ENCODE peak calls at places on chromosomes 2 and 18, in six cellular contexts. P is mammary epithelial cell, V is neural progenitor cell, E is sigmoid colon, W is upper lobe of right lung, H is breast epithelium. R is an unnamed sample.

GRCh38 chr2:8662239-8662879 is 19.5 kb upstream of the ID2 start:
- DNase-seq in V (no peak), W (peak), E (no peak), P (peak), H (no peak), R (no peak)

GRCh38 chr2:7417845-7418244 is 500.6 kb downstream of the RNF144A start:
- DNase-seq in E (no peak), P (no peak), H (no peak), V (no peak), W (no peak), R (no peak)

GRCh38 chr18:30440351-30440750 is 602.2 kb downstream of the DSC3 start:
- DNase-seq in W (no peak), E (no peak), P (no peak), V (no peak), H (no peak), R (no peak)

GRCh38 chr2:203740741-203741363 is 34.4 kb downstream of the CD28 start:
- DNase-seq in E (no peak), H (no peak), P (peak), W (no peak), V (no peak), R (no peak)

GRCh38 chr2:236988690-236989639 is 96.7 kb upstream of the COPS8 start:
- DNase-seq in P (no peak), E (peak), W (peak), H (peak), V (peak), R (no peak)

GRCh38 chr2:212536385-212537310 is 2.0 kb downstream of the ERBB4 start:
- DNase-seq in V (peak), H (no peak), P (no peak), W (peak), E (no peak), R (no peak)

GRCh38 chr2:28348149-28348567 is 44.5 kb upstream of the FOSL2 start:
- DNase-seq in H (no peak), W (peak), E (peak), P (no peak), V (no peak), R (no peak)

GRCh38 chr18:23548719-23549118 is 37.6 kb downstream of the NPC1 start:
- DNase-seq in W (no peak), P (no peak), E (no peak), V (no peak), H (no peak), R (no peak)

GRCh38 chr18:75752864-75753263 is 325.4 kb upstream of the SMIM21 start:
- DNase-seq in P (no peak), E (no peak), H (peak), W (no peak), V (no peak), R (no peak)

GRCh38 chr18:9947248-9947647 is 33.4 kb downstream of the VAPA start:
- DNase-seq in V (no peak), E (no peak), W (no peak), P (peak), H (no peak), R (no peak)

GRCh38 chr2:202965810-202966454 is 48.7 kb upstream of the NBEAL1 start:
- DNase-seq in P (peak), H (no peak), W (no peak), E (no peak), V (peak), R (peak)

GRCh38 chr2:229179598-229179997 is 91.5 kb downstream of the PID1 start:
- DNase-seq in H (no peak), V (no peak), E (no peak), W (no peak), P (no peak), R (no peak)

GRCh38 chr2:26934335-26934724 is 36.1 kb upstream of the MAPRE3 start:
- DNase-seq in V (no peak), P (no peak), W (no peak), H (no peak), E (no peak), R (no peak)

GRCh38 chr2:156329031-156329921 is 3.2 kb downstream of the NR4A2 start:
- DNase-seq in H (no peak), V (peak), E (peak), W (no peak), P (no peak), R (no peak)

GRCh38 chr2:133418671-133419070 is 149.6 kb downstream of the NCKAP5 start:
- DNase-seq in H (no peak), V (no peak), E (no peak), W (no peak), P (no peak), R (no peak)

GRCh38 chr2:160472839-160473251 is 20.8 kb downstream of the RBMS1 start:
- DNase-seq in E (no peak), V (peak), H (no peak), W (no peak), P (no peak), R (peak)

GRCh38 chr2:152255918-152256317 is 79.1 kb upstream of the FMNL2 start:
- DNase-seq in V (no peak), P (no peak), W (no peak), E (no peak), H (no peak), R (no peak)

GRCh38 chr18:57841568-57841967 is 38.5 kb upstream of the ATP8B1 start:
- DNase-seq in P (no peak), W (no peak), H (no peak), V (no peak), E (no peak), R (no peak)

GRCh38 chr2:182907081-182907830 is 40.8 kb upstream of the FRZB start:
- DNase-seq in E (no peak), V (peak), P (no peak), W (no peak), H (no peak), R (no peak)

GRCh38 chr2:108968619-108969018 is 20.4 kb downstream of the EDAR start:
- DNase-seq in H (no peak), V (no peak), P (peak), E (no peak), W (no peak), R (no peak)

GRCh38 chr2:177622516-177622915 is 229.9 kb downstream of the AGPS start:
- DNase-seq in H (no peak), V (peak), E (no peak), P (peak), W (no peak), R (no peak)

GRCh38 chr2:70385966-70386595 is 84.2 kb upstream of the FAM136A start:
- DNase-seq in E (no peak), V (peak), P (no peak), W (no peak), H (peak), R (no peak)

DNA sequence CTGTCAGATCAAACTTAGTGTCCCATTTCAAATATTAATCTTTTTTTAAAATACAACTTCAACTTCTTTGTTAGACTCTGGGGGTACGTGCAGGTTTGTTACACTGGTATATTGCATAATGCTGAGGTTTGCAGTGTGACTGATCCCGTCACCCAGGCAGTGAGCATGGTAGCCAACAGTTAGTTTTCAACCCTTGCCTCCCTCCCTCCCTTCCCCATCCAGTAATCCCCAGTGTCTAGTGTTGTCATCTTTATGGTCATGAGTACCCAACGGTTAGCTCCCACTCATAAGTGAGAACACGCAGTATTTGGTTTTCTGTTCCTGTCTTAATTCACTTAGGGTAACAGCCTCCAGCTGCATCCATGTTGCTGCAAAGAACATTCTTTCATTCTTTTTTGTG is 23.9 kb downstream of the NOL10 start:
- DNase-seq in H (no peak), W (no peak), V (no peak), E (no peak), P (no peak), R (no peak)
- H3K27ac ChIP-seq in H (no peak), W (no peak), V (no peak), E (no peak), P (no peak), R (no peak)

GRCh38 chr2:36360063-36360462 is 4.5 kb downstream of the CRIM1 start:
- DNase-seq in W (no peak), H (no peak), E (no peak), P (peak), V (no peak), R (no peak)

GRCh38 chr2:36357506-36358316 is 2.1 kb downstream of the CRIM1 start:
- DNase-seq in H (no peak), V (peak), W (no peak), E (peak), P (peak), R (peak)

GRCh38 chr2:36360834-36361233 is 5.3 kb downstream of the CRIM1 start:
- DNase-seq in H (no peak), P (no peak), E (no peak), V (no peak), W (no peak), R (no peak)

GRCh38 chr2:36358317-36358659 is 2.7 kb downstream of the CRIM1 start:
- DNase-seq in E (no peak), H (no peak), P (no peak), V (no peak), W (no peak), R (no peak)

GRCh38 chr2:36359006-36359580 is 3.5 kb downstream of the CRIM1 start:
- DNase-seq in W (no peak), P (no peak), E (no peak), V (no peak), H (no peak), R (no peak)
- TF ChIP-seq CTCF in W (peak), P (peak), E (no peak), V (peak), H (peak), R (peak)

DNA sequence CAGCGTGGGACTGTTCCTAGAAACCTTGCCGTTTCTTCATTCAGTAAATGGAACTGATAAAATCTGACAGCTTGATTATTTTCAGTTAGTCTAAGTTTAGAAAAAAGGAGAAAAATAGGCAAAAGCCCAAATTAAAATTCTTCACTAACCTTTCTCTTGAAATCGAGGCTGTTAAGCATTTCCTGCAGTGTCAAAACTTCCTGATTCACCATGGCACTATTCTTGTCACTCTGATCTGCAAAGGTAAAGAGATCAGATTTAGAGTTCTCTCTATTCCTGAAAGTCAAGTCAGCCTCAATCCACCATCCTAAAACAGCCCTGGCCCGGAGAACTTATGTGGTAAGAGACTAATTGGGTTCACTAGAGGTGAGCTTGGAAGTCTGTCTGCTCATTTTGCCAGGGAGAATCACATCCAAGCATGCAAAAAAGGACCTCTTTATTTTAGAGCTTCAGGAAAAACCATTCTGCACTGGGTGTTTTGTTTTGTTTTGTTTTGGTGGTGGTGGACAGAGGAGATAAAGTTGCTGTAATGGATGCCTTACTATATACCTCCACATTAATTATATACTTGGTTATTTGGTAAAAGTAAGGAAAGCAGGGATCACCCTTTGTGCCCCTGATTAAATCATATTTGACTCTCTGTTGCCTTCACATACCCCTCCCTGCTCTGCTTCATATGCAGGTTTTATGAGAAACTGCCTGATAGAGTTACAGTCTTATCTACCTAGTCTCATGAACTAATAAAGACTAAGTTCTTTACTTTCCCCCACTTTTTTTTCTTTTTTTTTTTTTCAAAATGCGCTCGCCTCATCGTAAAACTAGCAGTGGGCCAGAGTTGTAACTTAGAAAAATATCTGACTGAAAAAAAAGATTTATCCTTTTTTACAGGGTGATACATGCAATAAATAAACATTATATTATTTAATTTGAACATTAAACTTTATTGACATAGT is 52.6 kb upstream of the STAT1 start:
- DNase-seq in P (no peak), H (no peak), V (no peak), E (no peak), W (no peak), R (no peak)
- H3K27ac ChIP-seq in P (no peak), H (no peak), V (no peak), E (peak), W (no peak), R (no peak)

GRCh38 chr18:48709371-48709770 is 170.5 kb downstream of the CTIF start:
- DNase-seq in V (peak), W (no peak), P (no peak), E (no peak), H (no peak), R (no peak)

GRCh38 chr18:48708807-48709206 is 170.0 kb downstream of the CTIF start:
- DNase-seq in V (no peak), W (no peak), E (no peak), P (no peak), H (no peak), R (no peak)

GRCh38 chr18:48714873-48715272 is 176.0 kb downstream of the CTIF start:
- DNase-seq in W (no peak), H (no peak), E (no peak), P (no peak), V (peak), R (no peak)

GRCh38 chr18:48713302-48713701 is 174.5 kb downstream of the CTIF start:
- DNase-seq in P (no peak), W (no peak), H (no peak), E (peak), V (no peak), R (no peak)

GRCh38 chr18:48711651-48712486 is 173.0 kb downstream of the CTIF start:
- DNase-seq in H (no peak), E (no peak), P (no peak), V (peak), W (no peak), R (no peak)
- TF ChIP-seq CTCF in H (no peak), E (no peak), P (peak), V (peak), W (peak), R (peak)

GRCh38 chr2:181380581-181380980 is 76.6 kb upstream of the ITGA4 start:
- DNase-seq in W (no peak), H (no peak), V (no peak), P (no peak), E (no peak), R (no peak)
- H3K27ac ChIP-seq in W (no peak), H (no peak), V (no peak), P (no peak), E (no peak), R (no peak)

DNA sequence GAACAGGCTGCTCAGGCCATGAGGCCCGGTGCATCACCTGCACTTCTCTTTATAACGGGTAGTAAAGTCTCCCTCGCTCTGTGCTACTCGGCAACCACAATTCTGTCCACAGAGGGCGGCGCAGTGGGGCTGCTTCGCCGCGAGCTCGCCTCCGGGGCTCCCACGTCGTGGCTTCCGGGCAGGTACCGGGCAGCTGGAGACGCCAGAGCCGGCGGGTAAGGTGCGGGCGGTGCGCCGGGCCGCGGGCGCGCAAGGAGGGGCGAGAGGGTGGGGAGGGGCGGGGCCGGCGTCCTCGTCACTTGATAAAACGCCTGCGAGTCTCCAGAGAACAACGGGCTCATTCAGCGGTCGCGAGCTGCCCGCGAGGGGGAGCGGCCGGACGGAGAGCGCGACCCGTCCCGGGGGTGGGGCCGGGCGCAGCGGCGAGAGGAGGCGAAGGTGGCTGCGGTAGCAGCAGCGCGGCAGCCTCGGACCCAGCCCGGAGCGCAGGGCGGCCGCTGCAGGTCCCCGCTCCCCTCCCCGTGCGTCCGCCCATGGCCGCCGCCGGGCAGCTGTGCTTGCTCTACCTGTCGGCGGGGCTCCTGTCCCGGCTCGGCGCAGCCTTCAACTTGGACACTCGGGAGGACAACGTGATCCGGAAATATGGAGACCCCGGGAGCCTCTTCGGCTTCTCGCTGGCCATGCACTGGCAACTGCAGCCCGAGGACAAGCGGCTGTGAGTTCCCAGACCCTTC is at the start of gene ITGA6:
- DNase-seq in E (no peak), V (peak), P (peak), H (peak), W (peak), R (no peak)
- TF ChIP-seq CTCF in E (no peak), V (peak), P (no peak), H (no peak), W (peak), R (peak)